ENCODE peak calls at places on chromosome 10, in four cellular contexts. T is heart left ventricle, J is ovary, G is mammary epithelial cell. O is an unnamed sample.
A peak's percentile ranks its signal among the peaks of the same experiment; 100 is the strongest.

GRCh38 chr10:129808092-129808983 is 155.7 kb downstream of the EBF3 start:
- DNase-seq in T (no peak), G (no peak), J (no peak), O (no peak)

GRCh38 chr10:131135716-131136115 is 175.8 kb downstream of the TCERG1L start:
- DNase-seq in T (no peak), G (no peak), J (no peak), O (no peak)

GRCh38 chr10:109966961-109967738 is 40.6 kb upstream of the ADD3 start:
- DNase-seq in T (peak; percentile 35), G (no peak), J (no peak), O (peak; percentile 40)

GRCh38 chr10:126905776-126906703 is 812 bp downstream of the DOCK1 start:
- DNase-seq in T (peak; percentile 48), J (peak; percentile 30), G (no peak), O (peak; percentile 41)

GRCh38 chr10:75950307-75950706 is 518.9 kb downstream of the LRMDA start:
- DNase-seq in T (no peak), G (no peak), J (no peak), O (no peak)

GRCh38 chr10:47257396-47258120 is 42.4 kb upstream of the GDF10 start:
- DNase-seq in T (no peak), G (peak; percentile 54), J (no peak), O (no peak)

GRCh38 chr10:122561212-122561611 is 658 bp downstream of the DMBT1 start:
- DNase-seq in G (no peak), T (no peak), J (no peak), O (no peak)

GRCh38 chr10:110446954-110447608 is 50.6 kb upstream of the DUSP5 start:
- DNase-seq in J (no peak), T (peak; percentile 12), G (peak; percentile 81), O (no peak)

GRCh38 chr10:4450981-4451501 is 375.0 kb upstream of the AKR1E2 start:
- DNase-seq in J (no peak), G (peak; percentile 81), T (no peak), O (no peak)

GRCh38 chr10:13526952-13527863 is 1.6 kb downstream of the BEND7 start:
- DNase-seq in T (no peak), G (peak; percentile 63), J (no peak), O (no peak)

GRCh38 chr10:11603741-11604140 is 7.7 kb downstream of the USP6NL start:
- DNase-seq in G (no peak), J (no peak), T (no peak), O (no peak)

GRCh38 chr10:122154034-122154732 is 116.9 kb upstream of the BTBD16 start:
- DNase-seq in J (no peak), G (no peak), T (no peak), O (no peak)

GRCh38 chr10:49272251-49273081 is 26.5 kb upstream of the C10orf71 start:
- DNase-seq in T (peak; percentile 79), G (no peak), J (no peak), O (peak; percentile 73)

GRCh38 chr10:95793401-95794045 is 37.6 kb downstream of the ENTPD1 start:
- DNase-seq in J (no peak), G (no peak), T (peak; percentile 22), O (no peak)

GRCh38 chr10:104327745-104328635 is 10.3 kb downstream of the ITPRIP start:
- DNase-seq in T (no peak), G (peak; percentile 96), J (peak; percentile 57), O (no peak)

GRCh38 chr10:55627526-55628170 is 733.4 kb downstream of the ZWINT start:
- DNase-seq in J (no peak), G (no peak), T (no peak), O (no peak)

GRCh38 chr10:7478727-7479457 is 68.1 kb upstream of the SFMBT2 start:
- DNase-seq in G (no peak), J (no peak), T (no peak), O (no peak)

GRCh38 chr10:7475046-7475860 is 64.4 kb upstream of the SFMBT2 start:
- DNase-seq in T (peak; percentile 34), G (no peak), J (peak; percentile 78), O (peak; percentile 38)

GRCh38 chr10:7475954-7476353 is 65.1 kb upstream of the SFMBT2 start:
- DNase-seq in G (no peak), T (no peak), J (peak; percentile 30), O (no peak)

GRCh38 chr10:7479861-7480598 is 69.2 kb upstream of the SFMBT2 start:
- DNase-seq in J (no peak), G (no peak), T (no peak), O (no peak)

GRCh38 chr10:7477538-7478334 is 66.9 kb upstream of the SFMBT2 start:
- DNase-seq in J (no peak), G (no peak), T (no peak), O (no peak)
- H3K4me1 ChIP-seq in J (peaks cover 1% of the 10 kb centered on the region), G (no peaks in the 10 kb centered on the region), T (peaks cover 9% of the 10 kb centered on the region), O (peaks cover 20% of the 10 kb centered on the region)

DNA sequence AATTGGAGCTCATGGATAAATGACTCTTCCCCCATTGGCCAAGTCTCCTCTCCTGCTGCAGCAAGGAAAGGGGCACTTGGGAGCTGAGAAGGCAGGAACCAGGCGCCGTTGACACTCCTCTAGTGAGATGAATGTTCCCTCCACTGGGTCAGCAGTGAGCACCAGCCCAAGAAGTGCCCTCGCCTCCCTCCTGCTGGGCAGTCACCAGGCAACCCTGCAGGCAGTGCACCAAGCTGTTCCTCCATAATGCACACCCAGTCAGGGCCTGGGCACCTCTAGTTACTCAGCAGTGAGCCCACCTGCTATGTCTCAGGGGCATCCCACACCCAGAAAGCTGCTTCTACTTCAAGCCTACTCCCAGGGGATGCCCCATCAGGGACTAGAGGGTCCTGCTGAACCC is 84.3 kb downstream of the KCNMA1 start:
- DNase-seq in J (no peak), T (no peak), G (no peak), O (no peak)
- H3K4me1 ChIP-seq in J (peaks cover 2% of the 10 kb centered on the region), T (no peaks in the 10 kb centered on the region), G (peaks cover 12% of the 10 kb centered on the region), O (no peaks in the 10 kb centered on the region)

GRCh38 chr10:85920311-85920710 is 446.3 kb downstream of the GRID1 start:
- DNase-seq in J (no peak), T (no peak), G (no peak), O (no peak)
- H3K4me1 ChIP-seq in J (no peaks in the 10 kb centered on the region), T (peaks cover 16% of the 10 kb centered on the region), G (no peaks in the 10 kb centered on the region), O (peaks cover 12% of the 10 kb centered on the region)

GRCh38 chr10:14562615-14563214 is 212.0 kb downstream of the FAM107B start:
- DNase-seq in J (no peak), G (no peak), T (no peak), O (no peak)

GRCh38 chr10:14563359-14563758 is 211.3 kb downstream of the FAM107B start:
- DNase-seq in G (no peak), J (no peak), T (no peak), O (no peak)

GRCh38 chr10:14562197-14562596 is 212.5 kb downstream of the FAM107B start:
- DNase-seq in J (no peak), T (no peak), G (no peak), O (no peak)

GRCh38 chr10:14565199-14565598 is 209.5 kb downstream of the FAM107B start:
- DNase-seq in T (no peak), G (no peak), J (no peak), O (no peak)

GRCh38 chr10:14564268-14564744 is 210.4 kb downstream of the FAM107B start:
- DNase-seq in J (no peak), G (no peak), T (no peak), O (no peak)
- H3K4me1 ChIP-seq in J (no peaks in the 10 kb centered on the region), G (no peaks in the 10 kb centered on the region), T (no peaks in the 10 kb centered on the region), O (peaks cover 3% of the 10 kb centered on the region)

O was measured in left ventricle myocardium inferior.